ENCODE peak calls at places on chromosomes 6 and 20, in nine cellular contexts. D is PC-3, E is nephron progenitor cell, X is Calu3, W is NB4, N is mesothelial cell of epicardium, F is right atrium auricular region, O is prostate gland, C is breast epithelium. Y is an unnamed sample.

GRCh38 chr6:23173231-23173630 is 603.9 kb downstream of the HDGFL1 start:
- DNase-seq in D (peak; percentile 7), N (no peak), O (no peak), X (no peak), E (no peak), F (no peak), C (no peak), W (peak; percentile 4), Y (no peak)

GRCh38 chr20:32741151-32741550 is 2.1 kb downstream of the COMMD7 start:
- DNase-seq in N (no peak), X (no peak), O (no peak), W (no peak), C (no peak), D (no peak), F (no peak), E (no peak), Y (no peak)

GRCh38 chr6:53347250-53347920 is 1.4 kb downstream of the ELOVL5 start:
- DNase-seq in W (peak; percentile 79), O (peak; percentile 43), D (peak; percentile 64), F (no peak), C (no peak), X (no peak), N (no peak), E (no peak), Y (no peak)

GRCh38 chr6:21227486-21227885 is 366.1 kb upstream of the SOX4 start:
- DNase-seq in W (no peak), O (no peak), F (no peak), C (no peak), D (peak; percentile 93), N (no peak), E (no peak), X (no peak), Y (no peak)

GRCh38 chr6:6007311-6008113 is 787 bp upstream of the NRN1 start:
- DNase-seq in E (peak; percentile 64), N (no peak), C (no peak), X (no peak), O (no peak), W (peak; percentile 65), F (no peak), D (no peak), Y (no peak)

GRCh38 chr6:33746036-33746600 is 587 bp downstream of the IP6K3 start:
- DNase-seq in C (peak; percentile 31), F (peak; percentile 68), E (peak; percentile 42), O (no peak), X (no peak), D (no peak), N (no peak), W (peak; percentile 41), Y (no peak)

GRCh38 chr6:137216875-137217553 is 2.2 kb downstream of the IFNGR1 start:
- DNase-seq in X (peak; percentile 5), C (no peak), E (no peak), F (no peak), N (no peak), D (peak; percentile 55), W (no peak), O (peak; percentile 53), Y (no peak)

GRCh38 chr6:169811521-169812256 is 60.3 kb downstream of the ERMARD start:
- DNase-seq in E (no peak), D (no peak), X (no peak), O (no peak), W (no peak), F (no peak), N (no peak), C (no peak), Y (no peak)

GRCh38 chr20:37265152-37265551 is 3.5 kb upstream of the GHRH start:
- DNase-seq in O (no peak), W (peak; percentile 89), X (no peak), F (no peak), E (no peak), D (no peak), N (no peak), C (no peak), Y (no peak)

GRCh38 chr20:17627101-17627950 is 54.7 kb downstream of the RRBP1 start:
- DNase-seq in X (no peak), C (no peak), E (no peak), W (peak; percentile 92), D (no peak), N (no peak), O (no peak), F (no peak), Y (no peak)

GRCh38 chr6:96626749-96627353 is 63.9 kb downstream of the FHL5 start:
- DNase-seq in D (peak; percentile 30), F (no peak), O (no peak), E (no peak), X (no peak), N (no peak), C (no peak), W (peak; percentile 41), Y (no peak)

GRCh38 chr20:15162061-15162740 is 824.8 kb upstream of the FLRT3 start:
- DNase-seq in X (no peak), F (no peak), N (no peak), C (no peak), O (no peak), E (no peak), W (no peak), D (no peak), Y (no peak)

GRCh38 chr20:5316188-5317158 is at the start of gene PROKR2:
- DNase-seq in N (no peak), O (no peak), D (no peak), X (no peak), W (no peak), E (peak; percentile 71), F (no peak), C (no peak), Y (no peak)

GRCh38 chr6:17562636-17563035 is 37.5 kb upstream of the FAM8A1 start:
- DNase-seq in W (no peak), C (no peak), E (no peak), O (no peak), F (no peak), X (no peak), N (no peak), D (no peak), Y (no peak)

GRCh38 chr6:137715589-137716045 is 151.4 kb upstream of the TNFAIP3 start:
- DNase-seq in W (peak; percentile 31), O (no peak), F (no peak), D (no peak), X (no peak), E (no peak), C (no peak), N (no peak), Y (no peak)

GRCh38 chr6:87472525-87473418 is at the start of gene SLC35A1:
- DNase-seq in C (peak; percentile 74), E (peak; percentile 86), X (peak; percentile 87), O (peak; percentile 82), F (peak; percentile 89), W (peak; percentile 89), D (peak; percentile 64), N (peak; percentile 67), Y (peak; percentile 88)
- TF ChIP-seq CTCF in C (peak; percentile 45), E (peak; percentile 14), X (peak; percentile 19), O (peak; percentile 10), F (peak; percentile 45), W (no peak), D (no peak), N (peak; percentile 37), Y (no peak)

GRCh38 chr20:7358670-7359069 is 581.6 kb downstream of the HAO1 start:
- DNase-seq in D (no peak), E (peak; percentile 5), N (no peak), C (no peak), W (no peak), F (no peak), O (no peak), X (no peak), Y (no peak)
- TF ChIP-seq CTCF in D (peak; percentile 31), E (peak; percentile 13), N (no peak), C (no peak), W (no peak), F (peak; percentile 20), O (no peak), X (no peak), Y (no peak)

GRCh38 chr6:121321282-121321681 is 13.0 kb downstream of the TBC1D32 start:
- DNase-seq in E (no peak), W (no peak), F (no peak), D (no peak), C (no peak), O (no peak), X (no peak), N (no peak), Y (no peak)

GRCh38 chr6:121319603-121320002 is 14.7 kb downstream of the TBC1D32 start:
- DNase-seq in D (no peak), F (no peak), C (no peak), N (no peak), E (no peak), X (no peak), O (no peak), W (no peak), Y (no peak)

GRCh38 chr6:121314407-121315112 is 19.7 kb downstream of the TBC1D32 start:
- DNase-seq in F (no peak), C (no peak), W (no peak), E (no peak), D (no peak), X (no peak), N (no peak), O (no peak), Y (no peak)

DNA sequence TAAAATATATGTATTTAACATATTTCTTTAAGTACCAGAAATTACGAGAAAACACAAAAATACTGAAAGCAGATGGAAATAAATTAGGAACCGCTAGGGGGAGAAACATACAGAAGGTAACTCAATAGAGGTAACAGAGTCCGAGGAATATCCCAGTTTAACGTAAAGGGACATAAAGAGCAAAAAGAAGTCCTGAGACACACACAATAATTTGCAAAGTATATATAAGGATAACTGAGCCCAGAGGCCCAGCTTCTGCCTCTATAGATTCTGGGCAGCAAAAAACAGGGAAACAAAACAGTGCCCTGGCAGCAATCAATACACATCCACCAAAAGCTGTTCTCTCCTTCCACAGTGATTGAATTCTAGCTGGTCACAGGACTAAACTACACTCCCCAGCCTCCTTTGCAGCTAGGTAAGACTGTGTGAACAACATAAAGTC is 15.1 kb downstream of the TBC1D32 start:
- DNase-seq in W (no peak), N (no peak), C (no peak), O (no peak), E (no peak), X (no peak), F (no peak), D (peak; percentile 58), Y (no peak)
- TF ChIP-seq CTCF in W (no peak), N (peak; percentile 67), C (no peak), O (no peak), E (peak; percentile 70), X (no peak), F (peak; percentile 58), D (peak; percentile 53), Y (no peak)

DNA sequence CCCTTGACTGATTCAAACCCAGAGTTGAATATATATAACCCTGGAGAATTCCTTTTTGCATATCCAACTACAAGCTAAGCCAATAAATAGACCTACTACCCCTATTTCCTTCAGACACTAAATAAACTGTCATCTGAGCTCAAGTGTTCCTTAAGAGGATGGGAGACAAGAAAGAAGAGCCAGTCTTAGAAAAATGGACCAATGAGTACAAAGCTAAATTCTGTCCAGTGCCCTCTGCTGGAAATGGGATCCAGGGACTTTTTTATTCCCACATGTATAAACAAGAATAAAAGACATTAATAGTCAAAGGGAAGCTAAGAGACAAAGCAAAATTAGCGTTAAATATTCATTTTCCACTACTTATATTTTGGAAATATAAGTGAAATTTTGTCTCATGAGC is 4.8 kb downstream of the PPP1R10 start:
- DNase-seq in N (no peak), D (peak; percentile 45), E (no peak), W (peak; percentile 41), X (no peak), F (no peak), C (no peak), O (no peak), Y (no peak)
- TF ChIP-seq CTCF in N (no peak), D (peak; percentile 68), E (no peak), W (peak; percentile 32), X (no peak), F (peak; percentile 41), C (no peak), O (no peak), Y (no peak)